ENCODE peak calls at places on chromosomes 5 and 9, in four cellular contexts. N is K562, K is H1, O is HCT116. I is an unnamed sample.

GRCh38 chr5:67404261-67405100 is 207.9 kb upstream of the CD180 start:
- DNase-seq in N (no peak), K (no peak), O (no peak), I (peak; percentile 8)

GRCh38 chr9:137586854-137587253 is 3.5 kb downstream of the ZMYND19 start:
- DNase-seq in N (no peak), K (no peak), O (no peak), I (no peak)

GRCh38 chr9:97845130-97845529 is 7.9 kb upstream of the FOXE1 start:
- DNase-seq in N (no peak), K (no peak), O (no peak), I (no peak)

GRCh38 chr5:55308254-55308836 is 556 bp downstream of the MTREX start:
- DNase-seq in N (no peak), K (no peak), O (no peak), I (peak; percentile 4)

GRCh38 chr5:160395111-160395510 is 4.7 kb downstream of the FAM200C start:
- DNase-seq in N (no peak), K (no peak), O (no peak), I (no peak)

GRCh38 chr5:93607367-93608258 is 24.6 kb downstream of the NR2F1 start:
- DNase-seq in N (no peak), K (peak; percentile 76), O (no peak), I (peak; percentile 44)

GRCh38 chr5:43019615-43020293 is 20.4 kb downstream of the ANXA2R start:
- DNase-seq in N (no peak), K (no peak), O (peak; percentile 87), I (peak; percentile 88)

GRCh38 chr9:113886471-113886870 is 10.4 kb downstream of the ZNF618 start:
- DNase-seq in N (no peak), K (no peak), O (no peak), I (no peak)

GRCh38 chr9:112233769-112234168 is 58.7 kb upstream of the SUSD1 start:
- DNase-seq in N (no peak), K (no peak), O (no peak), I (peak; percentile 18)

GRCh38 chr5:161190778-161191177 is 338.8 kb upstream of the ATP10B start:
- DNase-seq in N (no peak), K (no peak), O (no peak), I (no peak)

GRCh38 chr5:180436275-180436674 is 57.9 kb upstream of the CNOT6 start:
- DNase-seq in N (no peak), K (no peak), O (no peak), I (no peak)

GRCh38 chr9:33132249-33132772 is 34.8 kb downstream of the B4GALT1 start:
- DNase-seq in N (no peak), K (no peak), O (no peak), I (no peak)

GRCh38 chr9:38362912-38363588 is 29.5 kb upstream of the ALDH1B1 start:
- DNase-seq in N (peak; percentile 32), K (no peak), O (peak; percentile 63), I (peak; percentile 49)

GRCh38 chr5:169934990-169935389 is 45.3 kb downstream of the INSYN2B start:
- DNase-seq in N (no peak), K (no peak), O (no peak), I (no peak)

GRCh38 chr9:16039988-16040761 is 487.3 kb downstream of the CCDC171 start:
- DNase-seq in N (no peak), K (peak; percentile 60), O (no peak), I (peak; percentile 9)

GRCh38 chr5:133140311-133140710 is 88.5 kb downstream of the HSPA4 start:
- DNase-seq in N (no peak), K (peak; percentile 13), O (no peak), I (no peak)

GRCh38 chr9:127967151-127967809 is 13.5 kb downstream of the EEIG1 start:
- DNase-seq in N (no peak), K (no peak), O (no peak), I (no peak)

GRCh38 chr5:97163360-97163764 is 19.7 kb downstream of the RIOK2 start:
- DNase-seq in N (no peak), K (no peak), O (no peak), I (no peak)

GRCh38 chr5:26691486-26691885 is 346.9 kb downstream of the CDH9 start:
- DNase-seq in N (no peak), K (no peak), O (no peak), I (no peak)

GRCh38 chr9:2616726-2617377 is 4.7 kb upstream of the VLDLR start:
- DNase-seq in N (no peak), K (no peak), O (no peak), I (no peak)

GRCh38 chr9:35845824-35846771 is 17.1 kb downstream of the TMEM8B start:
- DNase-seq in N (peak; percentile 26), K (peak; percentile 81), O (no peak), I (no peak)
- H3K9ac ChIP-seq in N (no peak overlapping the region), K (peak overlapping the region; percentile 66), O (no peak overlapping the region), I (no peak overlapping the region)

DNA sequence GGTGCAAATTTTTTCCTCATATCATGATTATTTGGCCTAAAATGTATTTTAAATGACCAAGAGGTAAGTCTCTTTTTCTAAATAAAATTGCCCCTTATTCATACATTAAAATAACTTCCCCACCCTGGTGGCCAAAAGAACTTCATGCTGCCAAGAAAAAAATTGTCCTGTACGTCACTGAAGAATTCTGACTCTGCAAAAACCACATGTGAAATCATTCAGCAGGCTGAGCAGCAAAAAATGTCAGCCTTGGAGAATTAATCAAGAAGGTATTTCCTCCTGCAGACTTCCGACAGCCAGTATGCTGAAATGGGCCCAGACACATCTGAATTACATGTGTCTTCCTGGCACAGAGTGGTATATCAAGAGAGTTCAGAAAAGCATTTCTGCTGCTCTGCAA is 94.6 kb upstream of the HMHB1 start:
- DNase-seq in N (no peak), K (no peak), O (no peak), I (no peak)
- TF ChIP-seq FOSL1 in N (no peak), K (no peak), O (no peak), I (no peak)

DNA sequence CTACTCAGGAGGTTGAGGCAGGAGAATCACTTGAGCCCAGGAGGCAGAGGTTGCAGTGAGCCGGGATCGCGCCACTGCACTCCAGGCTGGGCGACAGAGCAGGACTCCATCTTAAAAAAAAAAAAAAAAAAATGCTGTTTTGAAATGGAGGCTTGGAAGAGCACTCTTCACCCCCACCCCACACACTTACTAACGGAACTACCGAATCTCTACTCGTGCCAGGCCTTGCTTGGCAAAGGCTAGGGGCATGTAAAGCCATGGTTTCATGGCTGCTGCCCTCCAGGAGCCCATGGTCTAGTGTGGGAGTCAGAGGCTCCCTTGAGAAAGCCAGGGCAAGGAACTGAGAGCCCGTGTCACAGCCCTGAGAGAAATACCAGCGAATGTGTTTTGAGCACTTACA is 21.3 kb downstream of the PCDHGC5 start:
- DNase-seq in N (no peak), K (no peak), O (no peak), I (no peak)
- H3K9ac ChIP-seq in N (no peak overlapping the region), K (no peak overlapping the region), O (no peak overlapping the region), I (no peak overlapping the region)

GRCh38 chr5:175885813-175886212 is 14.4 kb downstream of the CPLX2 start:
- DNase-seq in N (no peak), K (no peak), O (no peak), I (no peak)

GRCh38 chr5:175883506-175883905 is 12.1 kb downstream of the CPLX2 start:
- DNase-seq in N (no peak), K (no peak), O (no peak), I (no peak)

GRCh38 chr5:175884214-175884613 is 12.8 kb downstream of the CPLX2 start:
- DNase-seq in N (no peak), K (no peak), O (no peak), I (no peak)

GRCh38 chr5:175889910-175890684 is 18.7 kb downstream of the CPLX2 start:
- DNase-seq in N (no peak), K (no peak), O (peak; percentile 27), I (peak; percentile 79)

DNA sequence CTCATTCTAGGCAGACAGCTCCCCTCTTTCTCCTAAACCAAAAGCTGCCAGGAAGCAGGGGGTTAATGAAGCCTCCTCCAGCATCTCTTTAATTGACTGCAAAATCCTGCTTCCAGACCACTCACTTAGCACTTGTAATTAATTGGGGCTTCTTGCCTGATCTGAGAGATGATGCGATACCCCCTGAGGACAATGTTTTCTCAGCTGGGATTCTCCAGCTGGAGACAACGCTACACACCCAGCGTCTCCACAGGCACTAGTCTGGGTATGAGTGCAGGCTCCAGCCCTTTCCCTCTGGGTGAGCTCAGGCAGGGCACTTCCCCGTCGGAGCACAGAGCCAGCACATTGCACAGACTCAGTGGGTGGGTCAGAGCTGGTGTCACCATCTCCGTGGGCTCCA is 16.1 kb downstream of the CPLX2 start:
- DNase-seq in N (no peak), K (no peak), O (no peak), I (no peak)
- TF ChIP-seq FOSL1 in N (no peak), K (no peak), O (no peak), I (no peak)

GRCh38 chr5:140632366-140633080 is 452 bp downstream of the CD14 start:
- DNase-seq in N (no peak), K (no peak), O (no peak), I (no peak)
- H3K9ac ChIP-seq in N (no peak overlapping the region), K (no peak overlapping the region), O (no peak overlapping the region), I (no peak overlapping the region)

GRCh38 chr5:73786043-73786831 is 160.2 kb downstream of the ARHGEF28 start:
- DNase-seq in N (no peak), K (no peak), O (no peak), I (no peak)

GRCh38 chr5:73780297-73781080 is 154.5 kb downstream of the ARHGEF28 start:
- DNase-seq in N (no peak), K (no peak), O (no peak), I (no peak)

GRCh38 chr5:73783823-73784222 is 157.8 kb downstream of the ARHGEF28 start:
- DNase-seq in N (no peak), K (no peak), O (no peak), I (peak; percentile 26)
- TF ChIP-seq FOSL1 in N (no peak), K (no peak), O (no peak), I (no peak)

GRCh38 chr5:76733049-76733417 is 17.1 kb downstream of the F2R start:
- DNase-seq in N (no peak), K (no peak), O (no peak), I (no peak)

GRCh38 chr5:76728965-76729364 is 13.0 kb downstream of the F2R start:
- DNase-seq in N (no peak), K (no peak), O (no peak), I (no peak)

GRCh38 chr5:76729373-76730290 is 13.7 kb downstream of the F2R start:
- DNase-seq in N (no peak), K (no peak), O (no peak), I (no peak)

GRCh38 chr5:76735762-76736545 is 20.0 kb downstream of the F2R start:
- DNase-seq in N (no peak), K (no peak), O (no peak), I (no peak)

GRCh38 chr5:76732405-76733048 is 16.6 kb downstream of the F2R start:
- DNase-seq in N (no peak), K (no peak), O (no peak), I (no peak)
- H3K9ac ChIP-seq in N (no peak overlapping the region), K (no peak overlapping the region), O (no peak overlapping the region), I (no peak overlapping the region)

DNA sequence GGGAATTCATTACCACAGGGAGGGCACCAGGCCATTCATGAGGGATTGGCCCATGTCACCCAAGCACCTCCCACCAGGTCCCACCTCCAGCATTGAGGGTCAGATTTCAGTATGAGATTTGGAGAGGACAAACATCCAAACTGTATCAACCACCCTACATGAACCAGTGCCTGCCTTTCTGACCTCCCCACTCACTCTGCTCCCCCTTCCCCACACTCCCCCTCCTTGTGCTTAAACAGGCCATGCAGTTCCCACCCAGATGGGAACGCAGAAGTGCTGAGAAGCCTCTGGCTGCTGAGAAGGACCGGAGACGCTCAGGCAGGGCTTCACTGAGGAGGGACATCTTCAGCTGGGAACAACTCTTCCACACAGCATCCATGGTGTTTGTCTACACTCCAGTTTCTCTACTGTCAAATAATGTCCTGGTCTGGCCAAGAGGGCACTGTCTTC is 30.0 kb upstream of the ADAMTS2 start:
- DNase-seq in N (no peak), K (no peak), O (no peak), I (no peak)
- TF ChIP-seq FOSL1 in N (no peak), K (no peak), O (no peak), I (no peak)

GRCh38 chr5:60677831-60678664 is 21.9 kb downstream of the DEPDC1B start:
- DNase-seq in N (peak; percentile 33), K (no peak), O (no peak), I (peak; percentile 64)
- H3K9ac ChIP-seq in N (no peak overlapping the region), K (no peak overlapping the region), O (no peak overlapping the region), I (peak overlapping the region; percentile 24)